ENCODE peak calls at places on chromosome 21, in four cellular contexts. G is NB4, Y is brain microvascular endothelial cell, R is tibial nerve. Z is an unnamed sample.

GRCh38 chr21:44399955-44400790 is 46.8 kb downstream of the TRPM2 start:
- DNase-seq in Y (no peak), R (no peak), G (no peak), Z (no peak)

GRCh38 chr21:45406801-45407628 is 2.0 kb downstream of the COL18A1 start:
- DNase-seq in Y (no peak), R (no peak), G (no peak), Z (no peak)

GRCh38 chr21:46078984-46079356 is 18.9 kb upstream of the COL6A2 start:
- DNase-seq in Y (no peak), G (no peak), R (peak; percentile 27), Z (no peak)

GRCh38 chr21:39612233-39613028 is at the start of gene B3GALT5:
- DNase-seq in Y (no peak), R (no peak), G (no peak), Z (no peak)

GRCh38 chr21:30478015-30478414 is 2.2 kb downstream of the KRTAP19-1 start:
- DNase-seq in R (no peak), Y (no peak), G (no peak), Z (no peak)

GRCh38 chr21:45533731-45534571 is 8.3 kb downstream of the SLC19A1 start:
- DNase-seq in G (no peak), R (no peak), Y (no peak), Z (no peak)

GRCh38 chr21:15084668-15085067 is 19.9 kb upstream of the NRIP1 start:
- DNase-seq in G (no peak), R (no peak), Y (no peak), Z (no peak)

GRCh38 chr21:46120301-46121285 is 22.7 kb downstream of the COL6A2 start:
- DNase-seq in G (no peak), R (no peak), Y (no peak), Z (no peak)

GRCh38 chr21:45385549-45386050 is 19.4 kb upstream of the COL18A1 start:
- DNase-seq in Y (no peak), G (no peak), R (no peak), Z (no peak)

GRCh38 chr21:31634993-31635392 is 24.5 kb upstream of the SOD1 start:
- DNase-seq in G (no peak), R (no peak), Y (no peak), Z (no peak)

GRCh38 chr21:30083120-30083945 is 83.3 kb downstream of the CLDN17 start:
- DNase-seq in R (no peak), Y (no peak), G (no peak), Z (no peak)

GRCh38 chr21:26280715-26281310 is 110.2 kb upstream of the APP start:
- DNase-seq in R (no peak), Y (no peak), G (no peak), Z (no peak)

GRCh38 chr21:39724944-39725343 is 20.0 kb upstream of the IGSF5 start:
- DNase-seq in G (no peak), R (no peak), Y (no peak), Z (no peak)

GRCh38 chr21:18382141-18382540 is 21.4 kb downstream of the TMPRSS15 start:
- DNase-seq in Y (no peak), G (no peak), R (no peak), Z (no peak)

GRCh38 chr21:42309753-42310213 is 5.4 kb downstream of the TFF3 start:
- DNase-seq in G (peak; percentile 53), R (peak; percentile 60), Y (peak; percentile 18), Z (no peak)
- H3K4me3 ChIP-seq in G (no peak overlapping the region), R (no peak overlapping the region), Y (no peak overlapping the region), Z (no peak overlapping the region)

GRCh38 chr21:16533692-16534407 is 804.1 kb downstream of the USP25 start:
- DNase-seq in Y (no peak), G (no peak), R (peak; percentile 24), Z (no peak)

GRCh38 chr21:16536661-16537359 is 807.0 kb downstream of the USP25 start:
- DNase-seq in R (no peak), Y (no peak), G (no peak), Z (no peak)

GRCh38 chr21:16535100-16535418 is 805.3 kb downstream of the USP25 start:
- DNase-seq in Y (no peak), G (no peak), R (peak; percentile 82), Z (no peak)

GRCh38 chr21:16532841-16533240 is 803.1 kb downstream of the USP25 start:
- DNase-seq in G (no peak), Y (no peak), R (no peak), Z (no peak)

DNA sequence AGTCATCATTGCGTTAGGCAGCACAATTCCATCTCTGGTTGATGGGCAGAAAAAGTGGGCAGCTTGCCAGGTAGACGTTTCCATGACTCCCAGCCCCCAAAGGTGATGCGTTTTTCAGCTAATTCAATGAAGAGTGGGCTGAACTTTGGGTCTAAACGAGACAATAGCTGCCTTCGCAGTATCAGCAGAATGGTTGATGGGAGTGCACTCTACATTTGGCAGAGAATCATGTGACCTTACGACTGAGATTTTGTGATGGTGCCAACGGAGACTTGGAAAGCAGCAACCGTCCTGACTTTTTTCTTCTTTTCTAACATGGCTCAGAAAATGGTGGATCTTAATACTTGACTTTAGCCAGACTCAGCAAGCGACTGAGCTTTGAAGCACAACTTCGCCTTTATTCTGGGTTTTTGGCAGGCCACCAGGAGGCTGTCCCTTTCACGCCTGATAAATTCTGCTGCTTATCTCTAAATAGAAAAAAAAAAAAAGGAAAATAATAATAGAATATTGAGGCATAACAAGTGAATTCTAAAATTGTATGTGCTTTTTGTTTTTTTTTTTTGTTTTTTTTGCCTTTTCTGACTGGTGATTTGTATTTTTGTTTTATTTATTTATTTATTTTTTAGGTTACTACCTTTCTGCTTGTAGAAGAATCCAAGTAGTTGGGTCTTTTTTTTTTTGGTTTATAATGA is 804.8 kb downstream of the USP25 start:
- DNase-seq in R (peak; percentile 85), G (no peak), Y (no peak), Z (no peak)
- H3K4me3 ChIP-seq in R (peak overlapping the region; percentile 38), G (no peak overlapping the region), Y (peak overlapping the region; percentile 51), Z (peak overlapping the region; percentile 77)

GRCh38 chr21:8993284-8993942 is 1528.0 kb upstream of the TPTE start:
- DNase-seq in R (no peak), Y (no peak), G (no peak), Z (no peak)
- H3K4me3 ChIP-seq in R (no peak overlapping the region), Y (no peak overlapping the region), G (no peak overlapping the region), Z (no peak overlapping the region)

GRCh38 chr21:37932936-37933335 is 16.7 kb upstream of the KCNJ6 start:
- DNase-seq in Y (no peak), G (no peak), R (no peak), Z (no peak)
- H3K4me3 ChIP-seq in Y (no peak overlapping the region), G (no peak overlapping the region), R (no peak overlapping the region), Z (no peak overlapping the region)

GRCh38 chr21:33059319-33059894 is 10.5 kb upstream of the OLIG1 start:
- DNase-seq in G (peak; percentile 99), Y (no peak), R (peak; percentile 57), Z (no peak)

GRCh38 chr21:33053986-33054385 is 16.0 kb upstream of the OLIG1 start:
- DNase-seq in G (no peak), Y (no peak), R (no peak), Z (no peak)

GRCh38 chr21:33061233-33061632 is 8.7 kb upstream of the OLIG1 start:
- DNase-seq in R (no peak), G (no peak), Y (no peak), Z (no peak)

GRCh38 chr21:33058468-33059318 is 11.2 kb upstream of the OLIG1 start:
- DNase-seq in R (no peak), G (peak; percentile 72), Y (no peak), Z (no peak)

DNA sequence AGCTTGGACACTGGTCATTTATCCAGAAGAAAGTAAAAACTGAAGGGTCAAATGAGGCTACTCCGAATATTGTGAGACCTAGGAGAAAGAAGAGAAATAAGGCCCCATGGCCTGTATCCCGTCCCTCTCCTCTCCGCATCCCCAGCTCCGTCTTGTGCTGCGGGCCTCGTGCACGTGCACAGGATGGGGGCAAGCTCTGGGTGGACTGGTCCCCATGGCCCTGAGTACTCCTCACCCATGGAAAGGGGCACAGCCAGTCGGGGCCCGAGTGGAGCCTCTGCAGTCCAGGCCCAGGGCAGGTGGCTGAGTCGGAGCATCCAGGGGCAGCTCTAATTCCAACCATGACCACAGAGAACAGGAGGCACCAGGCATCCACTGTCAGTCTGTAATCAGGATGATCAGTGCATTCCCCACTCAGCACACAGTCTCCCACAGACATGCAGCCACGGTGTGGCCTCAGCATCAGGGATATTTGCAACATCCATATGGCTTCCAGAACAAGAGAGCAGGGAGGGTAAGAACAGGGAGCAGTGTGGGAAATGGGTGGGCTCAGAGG is 12.5 kb upstream of the OLIG1 start:
- DNase-seq in G (no peak), Y (no peak), R (no peak), Z (no peak)
- H3K4me3 ChIP-seq in G (no peak overlapping the region), Y (no peak overlapping the region), R (no peak overlapping the region), Z (no peak overlapping the region)

DNA sequence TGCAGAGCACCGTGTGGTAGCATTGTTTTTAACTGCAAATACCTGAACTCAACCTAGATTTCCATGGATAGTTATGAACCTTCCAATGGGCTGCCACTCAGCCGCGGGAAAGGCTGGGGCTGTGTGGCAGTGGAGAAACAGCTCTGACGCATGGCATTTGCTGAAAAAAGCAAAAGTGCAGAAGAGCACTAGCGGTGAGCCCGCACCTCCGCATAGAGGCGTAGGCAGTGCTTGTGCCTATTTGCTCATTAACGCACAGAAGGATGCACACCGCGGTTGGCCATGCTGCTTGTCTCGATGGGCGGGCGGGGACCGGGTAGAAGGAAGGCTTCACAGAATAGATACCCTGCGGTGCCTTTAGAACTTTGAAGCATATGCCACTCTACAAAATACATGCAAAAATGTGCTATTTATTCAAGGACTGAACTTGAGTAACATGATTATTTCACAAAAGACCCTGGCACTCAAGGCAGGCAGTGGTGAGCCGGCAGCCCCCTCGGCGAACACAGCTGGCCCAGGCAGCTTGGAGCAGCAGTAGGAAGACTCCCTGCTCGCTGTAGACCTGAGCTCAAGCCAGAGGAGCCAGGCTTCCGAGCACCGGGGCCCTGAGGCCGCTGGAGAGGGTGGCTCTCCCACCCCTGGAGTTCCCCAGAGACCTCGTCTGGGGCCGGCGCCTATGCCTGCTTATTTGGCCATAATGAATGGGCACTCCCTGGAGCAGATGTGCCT is 71.6 kb downstream of the SIK1 start:
- DNase-seq in Y (no peak), R (no peak), G (no peak), Z (no peak)
- H3K4me3 ChIP-seq in Y (no peak overlapping the region), R (no peak overlapping the region), G (no peak overlapping the region), Z (no peak overlapping the region)

GRCh38 chr21:16193758-16194606 is 464.2 kb downstream of the USP25 start:
- DNase-seq in G (peak; percentile 80), Y (peak; percentile 80), R (peak; percentile 70), Z (no peak)

GRCh38 chr21:16196521-16197208 is 466.9 kb downstream of the USP25 start:
- DNase-seq in Y (no peak), R (no peak), G (peak; percentile 5), Z (no peak)

GRCh38 chr21:16195476-16195875 is 465.7 kb downstream of the USP25 start:
- DNase-seq in R (no peak), Y (peak; percentile 48), G (no peak), Z (no peak)

GRCh38 chr21:16194851-16195251 is 465.1 kb downstream of the USP25 start:
- DNase-seq in R (peak; percentile 33), G (no peak), Y (peak; percentile 43), Z (no peak)

GRCh38 chr21:16195896-16196443 is 466.2 kb downstream of the USP25 start:
- DNase-seq in Y (no peak), R (no peak), G (no peak), Z (no peak)
- H3K4me3 ChIP-seq in Y (peak overlapping the region; percentile 55), R (peak overlapping the region; percentile 34), G (no peak overlapping the region), Z (peak overlapping the region; percentile 72)

Z was measured in thoracic aorta.